ENCODE peak calls at places on chromosomes 1 and 21, in seven cellular contexts. Y is transverse colon, O is right lobe of liver, S is osteoblast, R is mammary epithelial cell, J is upper lobe of right lung, Z is A549. E is an unnamed sample.

GRCh38 chr1:51878616-51879336 is at the start of gene NRDC:
- DNase-seq in Y (peak; percentile 100), O (peak; percentile 100), S (peak; percentile 97), R (peak; percentile 100), J (peak; percentile 99), Z (peak; percentile 90), E (peak; percentile 99)

GRCh38 chr1:15985611-15986272 is 9.8 kb upstream of the ZBTB17 start:
- DNase-seq in Y (no peak), O (no peak), S (peak; percentile 53), R (peak; percentile 73), J (no peak), Z (no peak), E (peak; percentile 68)

GRCh38 chr1:60904079-60904852 is 178.1 kb upstream of the NFIA start:
- DNase-seq in Y (no peak), O (no peak), S (peak; percentile 23), R (peak; percentile 37), J (no peak), Z (no peak), E (no peak)

GRCh38 chr1:192104852-192105251 is 53.4 kb upstream of the RGS18 start:
- DNase-seq in Y (no peak), O (no peak), S (peak; percentile 10), R (no peak), J (no peak), Z (no peak), E (peak; percentile 14)

GRCh38 chr1:113392541-113392940 is 2.2 kb downstream of the MAGI3 start:
- DNase-seq in Y (no peak), O (no peak), S (no peak), R (no peak), J (no peak), Z (no peak), E (no peak)

GRCh38 chr1:110594466-110595076 is 11.6 kb downstream of the KCNA2 start:
- DNase-seq in Y (no peak), O (no peak), S (no peak), R (no peak), J (no peak), Z (no peak), E (no peak)

GRCh38 chr1:100607628-100608240 is 69.8 kb downstream of the GPR88 start:
- DNase-seq in Y (no peak), O (no peak), S (peak; percentile 37), R (no peak), J (no peak), Z (no peak), E (no peak)

GRCh38 chr1:218369688-218370511 is 24.8 kb downstream of the TGFB2 start:
- DNase-seq in Y (no peak), O (no peak), S (peak; percentile 72), R (peak; percentile 74), J (no peak), Z (no peak), E (peak; percentile 76)

GRCh38 chr1:215474940-215475339 is 92.2 kb upstream of the KCTD3 start:
- DNase-seq in Y (no peak), O (no peak), S (no peak), R (no peak), J (no peak), Z (no peak), E (no peak)

GRCh38 chr1:43932786-43933385 is 715 bp upstream of the ARTN start:
- DNase-seq in Y (no peak), O (no peak), S (peak; percentile 95), R (peak; percentile 70), J (no peak), Z (no peak), E (no peak)

GRCh38 chr1:43931711-43932660 is 1.6 kb upstream of the ARTN start:
- DNase-seq in Y (no peak), O (no peak), S (peak; percentile 93), R (no peak), J (no peak), Z (no peak), E (no peak)

GRCh38 chr1:43933386-43934278 is at the start of gene ARTN:
- DNase-seq in Y (peak; percentile 63), O (no peak), S (peak; percentile 94), R (peak; percentile 68), J (peak; percentile 75), Z (no peak), E (no peak)

GRCh38 chr1:43930949-43931275 is 2.7 kb upstream of the ARTN start:
- DNase-seq in Y (no peak), O (no peak), S (no peak), R (no peak), J (no peak), Z (no peak), E (no peak)

GRCh38 chr1:43930168-43930948 is 3.2 kb upstream of the ARTN start:
- DNase-seq in Y (peak; percentile 22), O (no peak), S (peak; percentile 76), R (no peak), J (no peak), Z (no peak), E (peak; percentile 92)
- TF ChIP-seq CTCF in Y (peak; percentile 46), O (no peak), S (peak; percentile 27), R (peak; percentile 61), J (peak; percentile 37), Z (no peak), E (peak; percentile 71)

DNA sequence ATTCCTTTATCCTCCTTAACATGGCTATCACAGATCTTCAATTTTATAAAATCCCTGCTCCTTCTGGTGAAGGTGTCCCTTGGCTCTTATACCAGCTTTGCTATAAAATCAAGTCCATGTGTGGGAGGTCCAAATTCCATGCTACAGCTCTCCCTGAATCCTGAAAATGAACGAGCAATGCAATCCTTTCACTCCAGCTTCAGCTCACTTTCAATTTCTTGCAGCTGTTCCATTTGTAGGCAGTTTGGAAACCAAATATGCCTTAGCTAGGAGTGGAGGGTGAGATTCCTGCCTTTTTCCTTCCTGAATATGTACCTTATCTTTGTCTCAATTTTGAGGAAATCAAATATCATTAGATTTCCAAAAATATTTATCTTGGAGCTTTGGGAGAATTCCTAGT is 402.6 kb downstream of the TTLL7 start:
- DNase-seq in Y (no peak), O (no peak), S (no peak), R (no peak), J (no peak), Z (no peak), E (no peak)
- H3K4me1 ChIP-seq in Y (no peaks in the 10 kb centered on the region), O (peaks cover 6% of the 10 kb centered on the region), S (no peaks in the 10 kb centered on the region), R (no peaks in the 10 kb centered on the region), J (peaks cover 5% of the 10 kb centered on the region), Z (no peaks in the 10 kb centered on the region), E (no peaks in the 10 kb centered on the region)

GRCh38 chr1:66384258-66384657 is 149.7 kb upstream of the SGIP1 start:
- DNase-seq in Y (no peak), O (no peak), S (no peak), R (no peak), J (no peak), Z (no peak), E (no peak)
- H3K27ac ChIP-seq in Y (no peak overlapping the region), O (no peak overlapping the region), S (no peak overlapping the region), R (no peak overlapping the region), J (no peak overlapping the region), Z (no peak overlapping the region), E (no peak overlapping the region)

GRCh38 chr1:197692965-197693364 is 82.3 kb downstream of the DENND1B start:
- DNase-seq in Y (no peak), O (no peak), S (no peak), R (peak; percentile 11), J (no peak), Z (no peak), E (no peak)
- TF ChIP-seq CTCF in Y (no peak), O (no peak), S (peak; percentile 55), R (peak; percentile 55), J (peak; percentile 20), Z (peak; percentile 50), E (peak; percentile 56)

GRCh38 chr1:241163363-241163762 is 193.6 kb downstream of the RGS7 start:
- DNase-seq in Y (no peak), O (no peak), S (peak; percentile 60), R (no peak), J (no peak), Z (no peak), E (no peak)

GRCh38 chr1:241161188-241161689 is 195.8 kb downstream of the RGS7 start:
- DNase-seq in Y (no peak), O (no peak), S (no peak), R (no peak), J (no peak), Z (no peak), E (no peak)

GRCh38 chr1:241167121-241167619 is 189.8 kb downstream of the RGS7 start:
- DNase-seq in Y (no peak), O (no peak), S (no peak), R (no peak), J (no peak), Z (no peak), E (no peak)
- H3K4me1 ChIP-seq in Y (no peaks in the 10 kb centered on the region), O (no peaks in the 10 kb centered on the region), S (no peaks in the 10 kb centered on the region), R (no peaks in the 10 kb centered on the region), J (no peaks in the 10 kb centered on the region), Z (no peaks in the 10 kb centered on the region), E (no peaks in the 10 kb centered on the region)

DNA sequence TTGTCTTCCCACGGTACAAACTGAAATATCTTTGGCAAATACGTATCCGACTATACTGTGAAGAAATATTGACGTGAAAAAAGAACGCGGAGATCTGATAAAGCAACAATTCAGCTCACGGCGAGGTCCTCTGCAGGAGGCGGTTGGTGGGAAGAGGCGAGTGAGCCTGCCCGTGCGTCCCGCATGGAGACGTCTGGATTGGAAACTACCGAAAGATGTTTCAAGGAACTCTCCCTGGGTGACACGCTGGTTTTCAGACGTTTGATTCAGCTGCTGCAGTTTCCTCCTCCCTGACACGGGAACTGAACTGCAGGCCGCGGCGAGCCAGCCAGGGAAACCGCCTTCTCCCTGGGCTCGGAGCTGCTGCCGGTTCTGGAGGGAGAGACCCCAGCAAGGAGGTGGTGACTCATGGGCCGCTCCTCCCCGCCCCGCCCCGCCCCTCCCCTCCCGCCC is 390 bp upstream of the COL6A1 start:
- DNase-seq in Y (peak; percentile 73), O (peak; percentile 72), S (peak; percentile 99), R (peak; percentile 70), J (peak; percentile 83), Z (peak; percentile 63), E (peak; percentile 66)
- H3K27ac ChIP-seq in Y (peak overlapping the region; percentile 96), O (peak overlapping the region; percentile 26), S (peak overlapping the region; percentile 88), R (no peak overlapping the region), J (peak overlapping the region; percentile 63), Z (peak overlapping the region; percentile 73), E (no peak overlapping the region)

GRCh38 chr1:150149490-150150453 is at the start of gene PLEKHO1:
- DNase-seq in Y (peak; percentile 87), O (peak; percentile 77), S (peak; percentile 97), R (peak; percentile 71), J (peak; percentile 90), Z (peak; percentile 63), E (no peak)
- TF ChIP-seq CTCF in Y (no peak), O (no peak), S (no peak), R (no peak), J (no peak), Z (no peak), E (no peak)